ENCODE peak calls at places on chromosomes 4 and X, in seven cellular contexts. One of them, this sample, is unnamed. For H3K4me1, the result is how much of the 10 kb centered on the place peaks cover.

GRCh38 chr4:31575504-31575903 is 855.3 kb downstream of the PCDH7 start:
- DNase-seq in aorta: no peak
- DNase-seq in colonic mucosa: no peak
- DNase-seq in right cardiac atrium: no peak
- DNase-seq in uterus: no peak
- DNase-seq in upper lobe of left lung: no peak
- DNase-seq in neural progenitor cell: no peak
- DNase-seq in this sample: no peak

GRCh38 chr4:181224826-181225225 is 1018.4 kb upstream of the TENM3 start:
- DNase-seq in colonic mucosa: no peak
- DNase-seq in uterus: no peak
- DNase-seq in aorta: no peak
- DNase-seq in upper lobe of left lung: no peak
- DNase-seq in neural progenitor cell: no peak
- DNase-seq in right cardiac atrium: no peak
- DNase-seq in this sample: no peak

GRCh38 chr4:92599044-92599443 is 295.3 kb downstream of the GRID2 start:
- DNase-seq in neural progenitor cell: no peak
- DNase-seq in upper lobe of left lung: no peak
- DNase-seq in colonic mucosa: no peak
- DNase-seq in aorta: no peak
- DNase-seq in right cardiac atrium: no peak
- DNase-seq in uterus: no peak
- DNase-seq in this sample: no peak

GRCh38 chrX:103477496-103477895 is 41.8 kb downstream of the RAB40A start:
- DNase-seq in uterus: no peak
- DNase-seq in aorta: no peak
- DNase-seq in upper lobe of left lung: no peak
- DNase-seq in right cardiac atrium: no peak
- DNase-seq in neural progenitor cell: no peak
- DNase-seq in colonic mucosa: no peak
- DNase-seq in this sample: no peak

GRCh38 chr4:3294401-3295241 is 1.8 kb downstream of the RGS12 start:
- DNase-seq in upper lobe of left lung: no peak
- DNase-seq in right cardiac atrium: no peak
- DNase-seq in uterus: no peak
- DNase-seq in neural progenitor cell: no peak
- DNase-seq in colonic mucosa: no peak
- DNase-seq in aorta: peak
- DNase-seq in this sample: peak

GRCh38 chrX:152912121-152912520 is 14.3 kb downstream of the ZNF185 start:
- DNase-seq in colonic mucosa: no peak
- DNase-seq in uterus: no peak
- DNase-seq in right cardiac atrium: no peak
- DNase-seq in upper lobe of left lung: no peak
- DNase-seq in aorta: peak
- DNase-seq in neural progenitor cell: no peak
- DNase-seq in this sample: no peak

GRCh38 chrX:38805294-38806053 is 4.2 kb downstream of the MID1IP1 start:
- DNase-seq in upper lobe of left lung: peak
- DNase-seq in right cardiac atrium: peak
- DNase-seq in neural progenitor cell: peak
- DNase-seq in colonic mucosa: peak
- DNase-seq in uterus: peak
- DNase-seq in aorta: peak
- DNase-seq in this sample: peak

GRCh38 chrX:44244008-44244407 is 99.5 kb downstream of the EFHC2 start:
- DNase-seq in uterus: no peak
- DNase-seq in aorta: no peak
- DNase-seq in colonic mucosa: no peak
- DNase-seq in neural progenitor cell: peak
- DNase-seq in right cardiac atrium: no peak
- DNase-seq in upper lobe of left lung: no peak
- DNase-seq in this sample: no peak

GRCh38 chr4:32394255-32394654 is 1674.1 kb downstream of the PCDH7 start:
- DNase-seq in aorta: no peak
- DNase-seq in colonic mucosa: no peak
- DNase-seq in upper lobe of left lung: no peak
- DNase-seq in neural progenitor cell: no peak
- DNase-seq in uterus: no peak
- DNase-seq in right cardiac atrium: no peak
- DNase-seq in this sample: no peak

GRCh38 chr4:103074598-103075434 is 1.7 kb downstream of the SLC9B2 start:
- DNase-seq in aorta: no peak
- DNase-seq in uterus: no peak
- DNase-seq in colonic mucosa: no peak
- DNase-seq in right cardiac atrium: no peak
- DNase-seq in neural progenitor cell: no peak
- DNase-seq in upper lobe of left lung: no peak
- DNase-seq in this sample: no peak

GRCh38 chrX:63738696-63739095 is 46.3 kb downstream of the ARHGEF9 start:
- DNase-seq in uterus: no peak
- DNase-seq in colonic mucosa: no peak
- DNase-seq in right cardiac atrium: no peak
- DNase-seq in aorta: no peak
- DNase-seq in upper lobe of left lung: no peak
- DNase-seq in neural progenitor cell: no peak
- DNase-seq in this sample: no peak

GRCh38 chr4:38078590-38079381 is 118.6 kb downstream of the PTTG2 start:
- DNase-seq in neural progenitor cell: no peak
- DNase-seq in right cardiac atrium: no peak
- DNase-seq in aorta: no peak
- DNase-seq in upper lobe of left lung: no peak
- DNase-seq in colonic mucosa: peak
- DNase-seq in uterus: no peak
- DNase-seq in this sample: no peak

GRCh38 chr4:107147864-107148263 is 111.8 kb upstream of the DKK2 start:
- DNase-seq in neural progenitor cell: no peak
- DNase-seq in upper lobe of left lung: no peak
- DNase-seq in uterus: no peak
- DNase-seq in colonic mucosa: no peak
- DNase-seq in aorta: no peak
- DNase-seq in right cardiac atrium: no peak
- DNase-seq in this sample: no peak

GRCh38 chrX:112808651-112809050 is 32.0 kb downstream of the AMOT start:
- DNase-seq in neural progenitor cell: no peak
- DNase-seq in aorta: no peak
- DNase-seq in right cardiac atrium: no peak
- DNase-seq in upper lobe of left lung: no peak
- DNase-seq in uterus: no peak
- DNase-seq in colonic mucosa: no peak
- DNase-seq in this sample: no peak

GRCh38 chr4:38132843-38133662 is 172.9 kb downstream of the PTTG2 start:
- DNase-seq in uterus: no peak
- DNase-seq in colonic mucosa: peak
- DNase-seq in right cardiac atrium: no peak
- DNase-seq in upper lobe of left lung: no peak
- DNase-seq in aorta: no peak
- DNase-seq in neural progenitor cell: no peak
- DNase-seq in this sample: no peak

DNA sequence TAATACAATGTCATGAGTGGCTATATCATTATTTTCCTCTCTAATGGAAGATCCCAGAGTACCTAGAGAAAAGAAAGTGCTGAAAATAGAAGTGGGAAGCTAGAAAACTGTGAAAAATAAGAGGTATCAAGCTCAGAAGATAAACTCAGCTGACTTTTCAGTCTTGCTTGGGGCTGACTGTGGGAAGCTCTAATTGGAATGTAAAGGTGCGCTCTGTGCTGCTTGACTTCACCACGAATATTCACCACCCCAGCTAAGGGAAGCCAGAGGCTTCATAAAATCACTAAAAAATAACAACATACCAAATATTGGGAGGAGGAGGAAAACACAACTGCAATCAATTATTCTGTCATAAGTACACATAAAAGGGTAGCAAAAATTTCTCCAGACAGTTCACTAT is 25.1 kb downstream of the NDST3 start:
- DNase-seq in upper lobe of left lung: no peak
- DNase-seq in colonic mucosa: no peak
- DNase-seq in uterus: no peak
- DNase-seq in neural progenitor cell: no peak
- DNase-seq in right cardiac atrium: no peak
- DNase-seq in aorta: no peak
- DNase-seq in this sample: no peak
- H3K27ac ChIP-seq in upper lobe of left lung: no peak
- H3K27ac ChIP-seq in colonic mucosa: no peak
- H3K27ac ChIP-seq in uterus: no peak
- H3K27ac ChIP-seq in neural progenitor cell: no peak
- H3K27ac ChIP-seq in right cardiac atrium: no peak
- H3K27ac ChIP-seq in aorta: no peak
- H3K27ac ChIP-seq in this sample: no peak

GRCh38 chrX:54551801-54552200 is 21.8 kb downstream of the GNL3L start:
- DNase-seq in right cardiac atrium: no peak
- DNase-seq in neural progenitor cell: no peak
- DNase-seq in aorta: no peak
- DNase-seq in colonic mucosa: no peak
- DNase-seq in uterus: no peak
- DNase-seq in upper lobe of left lung: peak
- DNase-seq in this sample: no peak

GRCh38 chrX:54550821-54551220 is 20.8 kb downstream of the GNL3L start:
- DNase-seq in neural progenitor cell: no peak
- DNase-seq in colonic mucosa: no peak
- DNase-seq in right cardiac atrium: no peak
- DNase-seq in aorta: no peak
- DNase-seq in upper lobe of left lung: no peak
- DNase-seq in uterus: no peak
- DNase-seq in this sample: no peak
- H3K4me1 ChIP-seq in neural progenitor cell: under half
- H3K4me1 ChIP-seq in colonic mucosa: under half
- H3K4me1 ChIP-seq in right cardiac atrium: under half
- H3K4me1 ChIP-seq in aorta: under half
- H3K4me1 ChIP-seq in upper lobe of left lung: under half
- H3K4me1 ChIP-seq in uterus: under half
- H3K4me1 ChIP-seq in this sample: under half

DNA sequence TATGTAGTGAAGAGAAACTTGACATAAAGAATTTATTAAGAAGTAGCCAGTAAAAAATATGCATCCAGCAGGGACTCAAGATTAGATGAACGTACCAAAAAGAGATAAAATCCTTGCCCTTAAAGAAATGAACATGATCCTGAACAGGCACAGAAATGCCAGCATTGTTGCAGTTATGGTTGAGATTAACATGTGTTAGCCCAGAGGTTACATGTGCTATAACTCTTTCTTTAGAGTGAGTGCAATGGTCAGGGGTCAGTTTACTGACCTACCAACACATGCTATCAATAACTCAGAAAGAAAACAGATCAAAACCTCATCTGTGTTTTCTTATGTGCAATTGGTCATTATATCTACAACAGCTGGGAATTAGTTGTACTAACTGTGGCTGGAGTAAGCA is 166.1 kb upstream of the NDST3 start:
- DNase-seq in neural progenitor cell: no peak
- DNase-seq in uterus: no peak
- DNase-seq in right cardiac atrium: no peak
- DNase-seq in aorta: no peak
- DNase-seq in colonic mucosa: no peak
- DNase-seq in upper lobe of left lung: no peak
- DNase-seq in this sample: no peak
- H3K27ac ChIP-seq in neural progenitor cell: no peak
- H3K27ac ChIP-seq in uterus: no peak
- H3K27ac ChIP-seq in right cardiac atrium: no peak
- H3K27ac ChIP-seq in aorta: no peak
- H3K27ac ChIP-seq in colonic mucosa: no peak
- H3K27ac ChIP-seq in upper lobe of left lung: no peak
- H3K27ac ChIP-seq in this sample: no peak

GRCh38 chr4:114813961-114814360 is 215.4 kb downstream of the UGT8 start:
- DNase-seq in upper lobe of left lung: no peak
- DNase-seq in right cardiac atrium: no peak
- DNase-seq in aorta: no peak
- DNase-seq in neural progenitor cell: no peak
- DNase-seq in uterus: no peak
- DNase-seq in colonic mucosa: no peak
- DNase-seq in this sample: no peak
- H3K4me1 ChIP-seq in upper lobe of left lung: under half
- H3K4me1 ChIP-seq in right cardiac atrium: under half
- H3K4me1 ChIP-seq in aorta: under half
- H3K4me1 ChIP-seq in neural progenitor cell: under half
- H3K4me1 ChIP-seq in uterus: under half
- H3K4me1 ChIP-seq in colonic mucosa: under half
- H3K4me1 ChIP-seq in this sample: under half

GRCh38 chrX:20266810-20267598 is at the start of gene RPS6KA3:
- DNase-seq in aorta: peak
- DNase-seq in upper lobe of left lung: peak
- DNase-seq in right cardiac atrium: peak
- DNase-seq in colonic mucosa: peak
- DNase-seq in neural progenitor cell: peak
- DNase-seq in uterus: peak
- DNase-seq in this sample: peak
- H3K27ac ChIP-seq in aorta: peak
- H3K27ac ChIP-seq in upper lobe of left lung: peak
- H3K27ac ChIP-seq in right cardiac atrium: peak
- H3K27ac ChIP-seq in colonic mucosa: peak
- H3K27ac ChIP-seq in neural progenitor cell: no peak
- H3K27ac ChIP-seq in uterus: peak
- H3K27ac ChIP-seq in this sample: peak

GRCh38 chrX:9517062-9517461 is 52.2 kb downstream of the TBL1X start:
- DNase-seq in aorta: no peak
- DNase-seq in neural progenitor cell: no peak
- DNase-seq in uterus: no peak
- DNase-seq in colonic mucosa: no peak
- DNase-seq in right cardiac atrium: no peak
- DNase-seq in upper lobe of left lung: no peak
- DNase-seq in this sample: no peak
- H3K4me1 ChIP-seq in aorta: under half
- H3K4me1 ChIP-seq in neural progenitor cell: under half
- H3K4me1 ChIP-seq in uterus: under half
- H3K4me1 ChIP-seq in colonic mucosa: under half
- H3K4me1 ChIP-seq in right cardiac atrium: under half
- H3K4me1 ChIP-seq in upper lobe of left lung: under half
- H3K4me1 ChIP-seq in this sample: under half

DNA sequence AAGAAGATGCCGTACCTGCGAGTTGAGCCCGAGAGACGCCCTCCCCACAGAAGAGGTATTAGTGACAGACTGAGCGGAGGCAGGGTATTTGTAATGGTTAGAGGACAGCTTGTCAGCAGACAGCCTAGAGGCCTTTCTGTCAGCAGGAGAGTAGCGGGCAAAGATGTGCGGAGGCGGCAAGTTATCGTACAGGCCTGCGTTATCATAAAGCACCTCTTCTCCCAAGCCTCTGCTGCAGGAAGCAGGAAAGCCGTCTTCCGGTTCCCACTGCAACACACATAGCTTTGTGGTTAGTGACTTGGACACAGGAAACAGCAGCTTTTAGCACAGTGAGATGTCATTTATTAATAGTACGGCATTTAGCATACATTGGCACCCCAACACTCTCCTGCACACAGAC is 158.3 kb downstream of the AFAP1 start:
- DNase-seq in colonic mucosa: no peak
- DNase-seq in uterus: no peak
- DNase-seq in right cardiac atrium: peak
- DNase-seq in neural progenitor cell: no peak
- DNase-seq in upper lobe of left lung: no peak
- DNase-seq in aorta: peak
- DNase-seq in this sample: no peak
- H3K27ac ChIP-seq in colonic mucosa: no peak
- H3K27ac ChIP-seq in uterus: peak
- H3K27ac ChIP-seq in right cardiac atrium: peak
- H3K27ac ChIP-seq in neural progenitor cell: no peak
- H3K27ac ChIP-seq in upper lobe of left lung: peak
- H3K27ac ChIP-seq in aorta: peak
- H3K27ac ChIP-seq in this sample: no peak

GRCh38 chr4:6972911-6973310 is 63.3 kb downstream of the TBC1D14 start:
- DNase-seq in uterus: no peak
- DNase-seq in right cardiac atrium: no peak
- DNase-seq in aorta: no peak
- DNase-seq in neural progenitor cell: peak
- DNase-seq in colonic mucosa: no peak
- DNase-seq in upper lobe of left lung: no peak
- DNase-seq in this sample: no peak
- H3K4me1 ChIP-seq in uterus: under half
- H3K4me1 ChIP-seq in right cardiac atrium: under half
- H3K4me1 ChIP-seq in aorta: under half
- H3K4me1 ChIP-seq in neural progenitor cell: under half
- H3K4me1 ChIP-seq in colonic mucosa: under half
- H3K4me1 ChIP-seq in upper lobe of left lung: under half
- H3K4me1 ChIP-seq in this sample: under half